ENCODE peak calls at places on chromosomes 6 and 20, in four cellular contexts. Z, O, A and K are unnamed samples.

GRCh38 chr6:99521557-99522286 is 6.5 kb upstream of the USP45 start:
- DNase-seq in Z (no peak), O (peak; percentile 15), A (peak; percentile 19), K (no peak)

GRCh38 chr6:17224056-17224455 is 57.1 kb upstream of the RBM24 start:
- DNase-seq in Z (no peak), O (no peak), A (no peak), K (no peak)

GRCh38 chr20:53677447-53678314 is 84.0 kb upstream of the ZNF217 start:
- DNase-seq in Z (no peak), O (no peak), A (no peak), K (no peak)

GRCh38 chr20:41135187-41135887 is 2.0 kb upstream of the PLCG1 start:
- DNase-seq in Z (peak; percentile 46), O (peak; percentile 40), A (peak; percentile 20), K (no peak)

GRCh38 chr6:150195996-150196417 is 53.2 kb downstream of the PPP1R14C start:
- DNase-seq in Z (no peak), O (no peak), A (no peak), K (no peak)

GRCh38 chr6:144543006-144543871 is 258.1 kb downstream of the UTRN start:
- DNase-seq in Z (no peak), O (no peak), A (peak; percentile 80), K (no peak)

GRCh38 chr6:2197177-2197671 is 48.2 kb downstream of the GMDS start:
- DNase-seq in Z (no peak), O (no peak), A (no peak), K (no peak)

GRCh38 chr6:36839819-36840379 is 655 bp upstream of the CPNE5 start:
- DNase-seq in Z (no peak), O (peak; percentile 67), A (no peak), K (no peak)

GRCh38 chr20:10521068-10521834 is 86.1 kb downstream of the SLX4IP start:
- DNase-seq in Z (no peak), O (no peak), A (peak; percentile 47), K (no peak)

GRCh38 chr20:21147593-21147992 is 21.7 kb downstream of the KIZ start:
- DNase-seq in Z (no peak), O (no peak), A (no peak), K (no peak)

GRCh38 chr6:20575691-20576451 is 41.6 kb downstream of the CDKAL1 start:
- DNase-seq in Z (peak; percentile 84), O (no peak), A (no peak), K (no peak)

GRCh38 chr6:95574811-95575210 is 2.5 kb upstream of the MANEA start:
- DNase-seq in Z (no peak), O (no peak), A (no peak), K (no peak)

GRCh38 chr6:35534396-35535170 is 21.9 kb upstream of the TULP1 start:
- DNase-seq in Z (no peak), O (no peak), A (no peak), K (no peak)

GRCh38 chr20:2799688-2800589 is 488 bp downstream of the CPXM1 start:
- DNase-seq in Z (no peak), O (no peak), A (no peak), K (no peak)

GRCh38 chr6:169915769-169916550 is 164.5 kb downstream of the ERMARD start:
- DNase-seq in Z (no peak), O (no peak), A (no peak), K (no peak)

GRCh38 chr6:147870745-147871144 is 362.3 kb downstream of the SAMD5 start:
- DNase-seq in Z (no peak), O (no peak), A (no peak), K (no peak)

GRCh38 chr6:35419431-35419830 is 32.7 kb upstream of the FANCE start:
- DNase-seq in Z (no peak), O (no peak), A (no peak), K (peak; percentile 24)

GRCh38 chr20:20492521-20493334 is 124.8 kb downstream of the INSM1 start:
- DNase-seq in Z (peak; percentile 99), O (no peak), A (no peak), K (no peak)

GRCh38 chr6:37850243-37850642 is 30.7 kb downstream of the ZFAND3 start:
- DNase-seq in Z (no peak), O (no peak), A (no peak), K (no peak)

GRCh38 chr6:686528-686927 is 6.4 kb downstream of the EXOC2 start:
- DNase-seq in Z (no peak), O (no peak), A (no peak), K (no peak)

GRCh38 chr20:49572857-49573256 is 4.9 kb upstream of the PTGIS start:
- DNase-seq in Z (no peak), O (no peak), A (no peak), K (no peak)

GRCh38 chr6:118752803-118753202 is 101.4 kb upstream of the CEP85L start:
- DNase-seq in Z (no peak), O (no peak), A (no peak), K (no peak)

GRCh38 chr6:14008809-14009208 is 84.1 kb downstream of the RNF182 start:
- DNase-seq in Z (no peak), O (no peak), A (no peak), K (no peak)

GRCh38 chr6:26420607-26421235 is 18.6 kb downstream of the BTN3A1 start:
- DNase-seq in Z (no peak), O (peak; percentile 13), A (peak; percentile 5), K (no peak)

GRCh38 chr20:25064561-25064960 is 6.6 kb upstream of the ACSS1 start:
- DNase-seq in Z (no peak), O (no peak), A (no peak), K (no peak)

GRCh38 chr6:118307581-118307980 is 240.5 kb upstream of the PLN start:
- DNase-seq in Z (no peak), O (peak; percentile 60), A (no peak), K (no peak)

GRCh38 chr20:59703046-59703445 is 98.7 kb downstream of the PHACTR3 start:
- DNase-seq in Z (no peak), O (no peak), A (no peak), K (no peak)

GRCh38 chr6:23006656-23007055 is 437.3 kb downstream of the HDGFL1 start:
- DNase-seq in Z (no peak), O (no peak), A (no peak), K (no peak)

GRCh38 chr6:25754508-25754907 is at the start of gene SLC17A4:
- DNase-seq in Z (no peak), O (no peak), A (no peak), K (no peak)

GRCh38 chr6:42152024-42152423 is 9.6 kb upstream of the C6orf132 start:
- DNase-seq in Z (no peak), O (no peak), A (no peak), K (no peak)

GRCh38 chr20:51654495-51654894 is 112.0 kb upstream of the NFATC2 start:
- DNase-seq in Z (no peak), O (no peak), A (no peak), K (no peak)

GRCh38 chr20:19019734-19020364 is 192.6 kb upstream of the SLC24A3 start:
- DNase-seq in Z (no peak), O (no peak), A (no peak), K (no peak)

GRCh38 chr6:139124887-139125672 is 9.8 kb upstream of the HECA start:
- DNase-seq in Z (peak; percentile 8), O (peak; percentile 42), A (peak; percentile 21), K (no peak)